ENCODE peak calls at places on chromosomes 3 and 15, in ten cellular contexts. I, V, Z, S, E, W, R, H, K and O are unnamed samples.

GRCh38 chr15:68252925-68253534 is 23.5 kb upstream of the CLN6 start:
- DNase-seq in H (peak; percentile 68), Z (peak; percentile 88), E (peak; percentile 59), R (peak; percentile 15), W (peak; percentile 57), S (no peak), K (peak; percentile 77), I (peak; percentile 77), V (peak; percentile 89), O (peak; percentile 78)

GRCh38 chr3:6716374-6716773 is 144.5 kb upstream of the GRM7 start:
- DNase-seq in E (no peak), W (no peak), K (no peak), Z (no peak), I (no peak), H (no peak), V (no peak), S (no peak), R (no peak), O (no peak)

GRCh38 chr15:51312754-51313390 is 25.5 kb downstream of the CYP19A1 start:
- DNase-seq in S (no peak), H (no peak), K (no peak), V (peak; percentile 60), Z (no peak), E (no peak), R (no peak), W (no peak), I (no peak), O (no peak)

GRCh38 chr3:6524479-6524878 is 336.4 kb upstream of the GRM7 start:
- DNase-seq in Z (no peak), E (no peak), W (no peak), K (no peak), H (no peak), I (no peak), V (no peak), S (no peak), R (no peak), O (no peak)

GRCh38 chr3:64078966-64079365 is 55.7 kb upstream of the PSMD6 start:
- DNase-seq in S (no peak), I (no peak), E (no peak), H (no peak), R (no peak), K (no peak), Z (no peak), W (no peak), V (no peak), O (no peak)

GRCh38 chr3:115713247-115713646 is 89.9 kb downstream of the GAP43 start:
- DNase-seq in E (no peak), S (no peak), W (no peak), I (peak; percentile 96), V (no peak), H (no peak), Z (no peak), K (no peak), R (no peak), O (no peak)

GRCh38 chr3:64888840-64889239 is 201.0 kb upstream of the ADAMTS9 start:
- DNase-seq in I (no peak), H (no peak), V (no peak), W (no peak), Z (peak; percentile 67), K (no peak), R (no peak), E (no peak), S (no peak), O (no peak)

GRCh38 chr3:132641837-132642538 is 17.6 kb downstream of the ACAD11 start:
- DNase-seq in W (no peak), H (peak; percentile 44), E (no peak), Z (peak; percentile 76), S (no peak), R (no peak), K (peak; percentile 47), I (peak; percentile 72), V (peak; percentile 58), O (peak; percentile 39)

GRCh38 chr3:52722491-52722890 is 16.6 kb downstream of the SPCS1 start:
- DNase-seq in I (no peak), Z (no peak), E (no peak), V (peak; percentile 29), K (no peak), S (no peak), R (peak; percentile 30), H (no peak), W (no peak), O (no peak)

GRCh38 chr15:88115529-88116152 is 140.9 kb downstream of the NTRK3 start:
- DNase-seq in K (no peak), H (no peak), Z (no peak), S (no peak), W (no peak), V (no peak), I (no peak), R (no peak), E (no peak), O (no peak)

GRCh38 chr3:157132341-157132740 is 27.6 kb downstream of the CCNL1 start:
- DNase-seq in I (no peak), S (no peak), H (no peak), W (no peak), K (no peak), V (no peak), Z (no peak), R (no peak), E (no peak), O (no peak)

GRCh38 chr3:150107429-150108175 is 136.9 kb upstream of the PFN2 start:
- DNase-seq in Z (no peak), W (no peak), K (no peak), R (no peak), I (no peak), E (no peak), V (no peak), S (no peak), H (no peak), O (no peak)

GRCh38 chr3:35784162-35784561 is 144.8 kb downstream of the ARPP21 start:
- DNase-seq in W (no peak), H (no peak), Z (no peak), S (no peak), I (peak; percentile 38), E (no peak), R (no peak), V (no peak), K (no peak), O (no peak)